ENCODE peak calls at places on chromosome 5, in seven cellular contexts. Q is naive thymus-derived CD4-positive, alpha-beta T cell; C is mammary epithelial cell; I is pancreas; E is IMR-90; X is mucosa of descending colon; B is transverse colon. R is an unnamed sample.

GRCh38 chr5:168030911-168031310 is 260.5 kb upstream of the WWC1 start:
- DNase-seq in I (no peak), X (no peak), E (no peak), B (no peak), Q (no peak), C (no peak), R (no peak)

GRCh38 chr5:129094924-129095797 is 612 bp downstream of the ISOC1 start:
- DNase-seq in E (peak; percentile 31), X (peak; percentile 77), B (peak; percentile 79), I (peak; percentile 63), Q (no peak), C (peak; percentile 28), R (peak; percentile 69)

GRCh38 chr5:43309657-43310056 is 3.6 kb downstream of the HMGCS1 start:
- DNase-seq in Q (no peak), C (peak; percentile 52), E (peak; percentile 10), X (no peak), B (no peak), I (no peak), R (no peak)

GRCh38 chr5:29337030-29337429 is 1856.5 kb upstream of the CDH6 start:
- DNase-seq in I (no peak), C (no peak), E (no peak), Q (no peak), X (no peak), B (no peak), R (no peak)

GRCh38 chr5:167950126-167950721 is 341.2 kb upstream of the WWC1 start:
- DNase-seq in B (no peak), X (no peak), Q (no peak), E (peak; percentile 67), I (no peak), C (peak; percentile 62), R (no peak)

GRCh38 chr5:137737349-137738256 is 1.7 kb upstream of the KLHL3 start:
- DNase-seq in X (peak; percentile 52), B (peak; percentile 47), C (no peak), Q (peak; percentile 79), I (no peak), E (peak; percentile 74), R (no peak)

GRCh38 chr5:126544087-126544740 is 50.8 kb downstream of the ALDH7A1 start:
- DNase-seq in C (peak; percentile 25), Q (peak; percentile 14), X (peak; percentile 61), I (no peak), B (peak; percentile 54), E (peak; percentile 44), R (peak; percentile 58)

GRCh38 chr5:172417983-172418630 is 36.2 kb downstream of the SH3PXD2B start:
- DNase-seq in C (peak; percentile 85), Q (no peak), X (peak; percentile 72), I (peak; percentile 89), E (peak; percentile 95), B (peak; percentile 82), R (peak; percentile 26)

GRCh38 chr5:23994581-23995370 is 487.4 kb downstream of the PRDM9 start:
- DNase-seq in I (no peak), B (no peak), Q (no peak), E (no peak), X (no peak), C (no peak), R (no peak)

GRCh38 chr5:96619946-96620345 is 42.2 kb upstream of the CAST start:
- DNase-seq in X (no peak), Q (no peak), B (no peak), C (no peak), I (no peak), E (no peak), R (no peak)

GRCh38 chr5:150066901-150067396 is 19.4 kb downstream of the CSF1R start:
- DNase-seq in B (no peak), X (no peak), C (peak; percentile 60), E (peak; percentile 83), I (no peak), Q (no peak), R (no peak)

GRCh38 chr5:140239939-140240700 is 62.8 kb downstream of the PFDN1 start:
- DNase-seq in Q (peak; percentile 40), E (peak; percentile 66), B (peak; percentile 67), C (no peak), I (peak; percentile 62), X (peak; percentile 78), R (peak; percentile 80)

GRCh38 chr5:168706655-168707069 is 127.5 kb upstream of the PANK3 start:
- DNase-seq in I (peak; percentile 27), C (peak; percentile 23), X (no peak), Q (no peak), E (peak; percentile 47), B (no peak), R (peak; percentile 52)

GRCh38 chr5:43066231-43066798 is 26.2 kb upstream of the ANXA2R start:
- DNase-seq in I (peak; percentile 67), E (peak; percentile 69), C (peak; percentile 73), X (peak; percentile 82), Q (peak; percentile 84), B (peak; percentile 85), R (peak; percentile 74)

GRCh38 chr5:94243612-94244011 is 374.8 kb downstream of the KIAA0825 start:
- DNase-seq in B (no peak), C (peak; percentile 52), E (peak; percentile 54), I (no peak), X (no peak), Q (no peak), R (no peak)

GRCh38 chr5:96648598-96648997 is 13.6 kb upstream of the CAST start:
- DNase-seq in C (peak; percentile 66), E (peak; percentile 69), X (no peak), B (no peak), Q (no peak), I (no peak), R (peak; percentile 12)

GRCh38 chr5:42583322-42583721 is 160.1 kb downstream of the GHR start:
- DNase-seq in E (peak; percentile 38), B (peak; percentile 47), Q (peak; percentile 12), C (peak; percentile 78), I (peak; percentile 61), X (peak; percentile 82), R (peak; percentile 48)

GRCh38 chr5:42949348-42950090 is 90.6 kb downstream of the ANXA2R start:
- DNase-seq in I (peak; percentile 20), X (peak; percentile 65), Q (peak; percentile 60), C (no peak), E (peak; percentile 83), B (peak; percentile 76), R (peak; percentile 68)

GRCh38 chr5:77987988-77988387 is 211.8 kb upstream of the TBCA start:
- DNase-seq in Q (no peak), I (no peak), C (no peak), B (no peak), E (no peak), X (no peak), R (no peak)

GRCh38 chr5:80149161-80149609 is 106.7 kb downstream of the SERINC5 start:
- DNase-seq in Q (no peak), E (no peak), B (no peak), C (no peak), X (no peak), I (no peak), R (peak; percentile 38)

GRCh38 chr5:94776167-94776566 is 157.7 kb downstream of the SLF1 start:
- DNase-seq in C (no peak), Q (no peak), E (no peak), I (no peak), B (no peak), X (no peak), R (peak; percentile 43)

GRCh38 chr5:111743521-111743920 is 13.5 kb downstream of the NREP start:
- DNase-seq in Q (no peak), C (no peak), B (no peak), I (no peak), X (no peak), E (no peak), R (no peak)

GRCh38 chr5:135011355-135012032 is 22.5 kb downstream of the PITX1 start:
- DNase-seq in C (no peak), X (no peak), E (no peak), I (peak; percentile 8), Q (no peak), B (no peak), R (no peak)

GRCh38 chr5:106940301-106940846 is 730.4 kb downstream of the EFNA5 start:
- DNase-seq in E (no peak), B (no peak), X (no peak), C (no peak), Q (no peak), I (no peak), R (no peak)

GRCh38 chr5:170078931-170079330 is 26.8 kb upstream of the FOXI1 start:
- DNase-seq in B (no peak), Q (no peak), C (no peak), I (no peak), E (no peak), X (no peak), R (no peak)

GRCh38 chr5:172093965-172094364 is 87.5 kb upstream of the FBXW11 start:
- DNase-seq in X (no peak), E (no peak), C (no peak), I (no peak), B (no peak), Q (no peak), R (no peak)

GRCh38 chr5:57332350-57332749 is 150.3 kb downstream of the ACTBL2 start:
- DNase-seq in B (no peak), Q (no peak), I (no peak), C (no peak), E (peak; percentile 86), X (no peak), R (no peak)

DNA sequence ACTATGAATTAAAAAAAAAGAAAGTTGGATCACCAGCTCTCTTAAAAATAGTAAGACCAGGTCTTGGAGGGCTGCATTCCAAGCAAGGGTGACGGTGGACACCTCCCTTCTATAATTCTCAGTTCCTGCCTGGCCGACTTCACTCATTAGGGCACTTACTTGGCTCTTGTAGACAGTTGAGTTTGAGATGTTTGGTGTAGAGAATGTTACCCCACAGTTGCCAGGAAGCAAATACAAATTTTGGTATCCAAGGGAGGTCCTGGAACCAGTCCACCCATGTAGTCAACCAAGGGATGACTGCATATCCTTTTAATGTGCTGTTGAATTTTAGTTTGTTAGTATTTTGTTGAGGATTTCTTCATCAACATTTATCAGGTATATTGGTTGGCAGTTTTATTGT is 20.6 kb downstream of the B4GALT7 start:
- DNase-seq in X (no peak), Q (no peak), E (no peak), B (no peak), I (no peak), C (no peak), R (no peak)
- H3K9me3 ChIP-seq in X (no peaks in the 10 kb centered on the region), Q (no peaks in the 10 kb centered on the region), E (no peaks in the 10 kb centered on the region), B (no peaks in the 10 kb centered on the region), I (no peaks in the 10 kb centered on the region), C (no peaks in the 10 kb centered on the region), R (no peaks in the 10 kb centered on the region)

GRCh38 chr5:73300520-73301207 is 127.7 kb downstream of the TMEM174 start:
- DNase-seq in I (no peak), C (no peak), E (no peak), B (no peak), Q (no peak), X (no peak), R (no peak)
- H3K9me3 ChIP-seq in I (no peaks in the 10 kb centered on the region), C (peaks cover 10% of the 10 kb centered on the region), E (no peaks in the 10 kb centered on the region), B (no peaks in the 10 kb centered on the region), Q (no peaks in the 10 kb centered on the region), X (no peaks in the 10 kb centered on the region), R (no peaks in the 10 kb centered on the region)

DNA sequence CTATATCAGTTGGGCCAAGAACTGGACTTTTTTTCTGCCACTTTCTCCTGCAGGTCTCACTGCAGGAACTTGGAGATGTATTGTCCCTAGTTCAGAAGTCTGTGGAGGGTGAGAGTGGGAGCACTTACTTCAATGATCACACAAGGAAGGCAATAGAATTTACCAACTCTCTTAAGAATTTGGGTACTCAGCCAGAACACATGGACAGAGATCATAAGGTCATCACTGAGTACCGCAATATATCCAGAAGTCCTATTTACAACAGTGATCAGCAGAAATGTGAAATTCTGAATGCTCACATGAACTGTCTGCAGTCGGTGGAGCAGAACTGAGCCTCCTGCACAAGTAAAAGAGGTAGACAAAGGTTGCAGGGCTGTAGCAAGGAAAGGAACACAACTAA is 101.0 kb downstream of the FAM114A2 start:
- DNase-seq in C (no peak), X (no peak), E (no peak), B (no peak), Q (no peak), I (no peak), R (no peak)
- H3K9me3 ChIP-seq in C (peaks cover 38% of the 10 kb centered on the region), X (peaks cover 51% of the 10 kb centered on the region), E (peaks cover 23% of the 10 kb centered on the region), B (peaks cover 29% of the 10 kb centered on the region), Q (peaks cover 32% of the 10 kb centered on the region), I (no peaks in the 10 kb centered on the region), R (no peaks in the 10 kb centered on the region)

GRCh38 chr5:166624573-166624972 is 1666.9 kb upstream of the WWC1 start:
- DNase-seq in E (no peak), Q (no peak), B (no peak), C (no peak), I (no peak), X (no peak), R (no peak)
- H3K9me3 ChIP-seq in E (peaks cover 6% of the 10 kb centered on the region), Q (no peaks in the 10 kb centered on the region), B (no peaks in the 10 kb centered on the region), C (no peaks in the 10 kb centered on the region), I (no peaks in the 10 kb centered on the region), X (no peaks in the 10 kb centered on the region), R (no peaks in the 10 kb centered on the region)

R was measured in BE2C.